ENCODE peak calls at places on chromosomes 3 and 15, in four cellular contexts. N is NCI-H2171 treated with DMSO at 0.1 percent for 48 hours, U is RPMI7951, K is substantia nigra. T is an unnamed sample.

GRCh38 chr3:10311710-10312109 is 9.2 kb downstream of the SEC13 start:
- DNase-seq in N (no peak), U (no peak), K (no peak), T (no peak)

GRCh38 chr15:75648156-75649000 is 666 bp downstream of the SNX33 start:
- DNase-seq in N (no peak), U (peak; percentile 22), K (no peak), T (no peak)

GRCh38 chr15:87850916-87851315 is 405.6 kb downstream of the NTRK3 start:
- DNase-seq in N (no peak), U (peak; percentile 21), K (no peak), T (no peak)

GRCh38 chr15:95693917-95694316 is 636.6 kb upstream of the NR2F2 start:
- DNase-seq in N (no peak), U (no peak), K (no peak), T (no peak)

GRCh38 chr3:194270627-194271458 is 80.3 kb downstream of the CPN2 start:
- DNase-seq in N (no peak), U (peak; percentile 99), K (peak; percentile 92), T (no peak)

GRCh38 chr3:150348500-150348899 is 59.6 kb upstream of the TSC22D2 start:
- DNase-seq in N (no peak), U (peak; percentile 94), K (no peak), T (no peak)

GRCh38 chr15:65326109-65326508 is 21.6 kb downstream of the RNU5B-1 start:
- DNase-seq in N (no peak), U (peak; percentile 14), K (peak; percentile 62), T (no peak)

GRCh38 chr3:149395107-149396089 is 17.9 kb upstream of the TM4SF1 start:
- DNase-seq in N (no peak), U (peak; percentile 61), K (no peak), T (no peak)

GRCh38 chr15:25176991-25177954 is 222.5 kb downstream of the SNRPN start:
- DNase-seq in N (no peak), U (no peak), K (no peak), T (no peak)

GRCh38 chr3:181613813-181614212 is 97.9 kb upstream of the SOX2 start:
- DNase-seq in N (no peak), U (no peak), K (no peak), T (no peak)

GRCh38 chr3:134797080-134797801 is 2.2 kb downstream of the EPHB1 start:
- DNase-seq in N (no peak), U (no peak), K (no peak), T (no peak)

GRCh38 chr15:57138260-57138895 is 219.9 kb downstream of the TCF12 start:
- DNase-seq in N (peak; percentile 73), U (peak; percentile 65), K (no peak), T (peak; percentile 35)

GRCh38 chr3:122350814-122351418 is 25.9 kb downstream of the CSTA start:
- DNase-seq in N (no peak), U (no peak), K (no peak), T (no peak)

GRCh38 chr3:56879453-56880224 is 77.9 kb upstream of the ARHGEF3 start:
- DNase-seq in N (no peak), U (peak; percentile 50), K (no peak), T (no peak)

T was measured in DND-41.